ENCODE peak calls at places on chromosomes 16 and 17, in nine cellular contexts. L is body of pancreas, M is breast epithelium, K is heart left ventricle, T is sigmoid colon, W is esophagus squamous epithelium, B is esophagus muscularis mucosa, V is A549, Z is H1. U is an unnamed sample.

GRCh38 chr17:43713494-43714162 is 45.0 kb downstream of the SOST start:
- DNase-seq in L (no peak), M (no peak), K (peak; percentile 49), T (no peak), W (no peak), B (no peak), V (no peak), Z (peak; percentile 70), U (peak; percentile 30)

GRCh38 chr17:40311575-40311974 is 2.6 kb downstream of the RARA start:
- DNase-seq in L (no peak), M (peak; percentile 81), K (peak; percentile 70), T (peak; percentile 87), W (no peak), B (no peak), V (no peak), Z (no peak), U (no peak)

GRCh38 chr17:51813166-51813783 is 345.2 kb downstream of the CA10 start:
- DNase-seq in L (no peak), M (no peak), K (no peak), T (no peak), W (no peak), B (peak; percentile 68), V (no peak), Z (no peak), U (no peak)

GRCh38 chr17:15463363-15463762 is 4.1 kb downstream of the CDRT4 start:
- DNase-seq in L (peak; percentile 46), M (no peak), K (peak; percentile 46), T (peak; percentile 78), W (no peak), B (no peak), V (peak; percentile 44), Z (no peak), U (no peak)

GRCh38 chr16:6880263-6880662 is 452.4 kb upstream of the RBFOX1 start:
- DNase-seq in L (no peak), M (no peak), K (no peak), T (no peak), W (no peak), B (no peak), V (no peak), Z (no peak), U (no peak)

GRCh38 chr16:14502932-14503741 is 126.9 kb downstream of the PARN start:
- DNase-seq in L (no peak), M (no peak), K (no peak), T (no peak), W (no peak), B (peak; percentile 55), V (no peak), Z (no peak), U (no peak)

GRCh38 chr16:90015586-90016338 is 3.5 kb downstream of the DBNDD1 start:
- DNase-seq in L (no peak), M (no peak), K (no peak), T (no peak), W (no peak), B (no peak), V (no peak), Z (no peak), U (no peak)

GRCh38 chr16:10946308-10946707 is 1.9 kb downstream of the CLEC16A start:
- DNase-seq in L (peak; percentile 28), M (no peak), K (no peak), T (no peak), W (no peak), B (no peak), V (no peak), Z (no peak), U (no peak)

GRCh38 chr16:8549843-8550412 is 40.4 kb downstream of the TMEM114 start:
- DNase-seq in L (no peak), M (no peak), K (no peak), T (no peak), W (no peak), B (no peak), V (no peak), Z (no peak), U (no peak)

GRCh38 chr17:65749479-65749878 is 188.0 kb upstream of the AXIN2 start:
- DNase-seq in L (no peak), M (no peak), K (no peak), T (no peak), W (no peak), B (no peak), V (peak; percentile 55), Z (no peak), U (no peak)

GRCh38 chr17:81097943-81098308 is 63.0 kb downstream of the BAIAP2 start:
- DNase-seq in L (no peak), M (no peak), K (no peak), T (peak; percentile 83), W (no peak), B (no peak), V (peak; percentile 50), Z (no peak), U (peak; percentile 82)

GRCh38 chr17:76268991-76269981 is 4.1 kb downstream of the UBALD2 start:
- DNase-seq in L (no peak), M (no peak), K (no peak), T (no peak), W (no peak), B (no peak), V (no peak), Z (no peak), U (no peak)

GRCh38 chr17:82151106-82151957 is 53.3 kb upstream of the FASN start:
- DNase-seq in L (no peak), M (no peak), K (no peak), T (no peak), W (no peak), B (no peak), V (no peak), Z (no peak), U (no peak)

GRCh38 chr16:57786632-57787518 is 15.4 kb downstream of the KIFC3 start:
- DNase-seq in L (peak; percentile 71), M (no peak), K (peak; percentile 81), T (peak; percentile 90), W (no peak), B (no peak), V (no peak), Z (no peak), U (no peak)

GRCh38 chr17:16477255-16477654 is 14.7 kb downstream of the LRRC75A start:
- DNase-seq in L (peak; percentile 38), M (no peak), K (peak; percentile 43), T (peak; percentile 87), W (no peak), B (no peak), V (peak; percentile 69), Z (no peak), U (no peak)

GRCh38 chr16:16045879-16046278 is 96.5 kb downstream of the ABCC1 start:
- DNase-seq in L (no peak), M (no peak), K (no peak), T (no peak), W (no peak), B (no peak), V (no peak), Z (no peak), U (peak; percentile 43)
- TF ChIP-seq CTCF in L (no peak), M (no peak), K (no peak), T (no peak), W (peak; percentile 5), B (peak; percentile 23), V (no peak), Z (no peak), U (peak; percentile 13)

GRCh38 chr17:4988168-4988567 is 693 bp upstream of the CAMTA2 start:
- DNase-seq in L (no peak), M (no peak), K (no peak), T (no peak), W (no peak), B (no peak), V (no peak), Z (no peak), U (peak; percentile 75)

GRCh38 chr17:4986403-4986802 is 1.1 kb downstream of the CAMTA2 start:
- DNase-seq in L (no peak), M (no peak), K (no peak), T (peak; percentile 64), W (no peak), B (no peak), V (no peak), Z (no peak), U (no peak)

GRCh38 chr17:4986951-4987766 is at the start of gene CAMTA2:
- DNase-seq in L (peak; percentile 86), M (peak; percentile 85), K (peak; percentile 93), T (peak; percentile 95), W (no peak), B (peak; percentile 97), V (peak; percentile 87), Z (peak; percentile 93), U (peak; percentile 82)

DNA sequence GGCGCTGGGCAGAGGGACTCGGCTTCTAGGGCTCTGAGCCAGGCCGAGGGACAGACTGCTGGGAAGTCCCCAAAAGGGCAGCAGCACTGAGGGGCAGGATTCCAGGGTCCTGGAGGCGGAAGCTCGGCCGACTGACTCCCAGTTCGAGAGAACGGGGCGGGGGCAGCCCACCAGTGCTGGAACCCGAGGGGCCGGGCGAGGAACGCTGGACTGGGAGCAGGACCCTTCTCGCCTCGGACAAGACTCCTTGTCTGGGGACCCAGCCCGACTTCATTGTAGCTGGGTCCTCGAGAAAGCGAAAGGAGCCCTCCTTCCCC is 250 bp upstream of the CAMTA2 start:
- DNase-seq in L (no peak), M (no peak), K (no peak), T (no peak), W (no peak), B (no peak), V (no peak), Z (no peak), U (no peak)
- TF ChIP-seq POLR2A in L (no peak), M (no peak), K (no peak), T (peak; percentile 22), W (no peak), B (no peak), V (no peak), Z (no peak), U (no peak)

GRCh38 chr16:27781195-27781524 is 231.2 kb downstream of the KATNIP start:
- DNase-seq in L (no peak), M (no peak), K (no peak), T (peak; percentile 73), W (no peak), B (no peak), V (no peak), Z (no peak), U (no peak)

GRCh38 chr16:27780468-27781194 is 230.7 kb downstream of the KATNIP start:
- DNase-seq in L (no peak), M (no peak), K (no peak), T (no peak), W (no peak), B (no peak), V (no peak), Z (no peak), U (no peak)

GRCh38 chr16:27778926-27779570 is 229.1 kb downstream of the KATNIP start:
- DNase-seq in L (no peak), M (no peak), K (no peak), T (no peak), W (no peak), B (no peak), V (no peak), Z (no peak), U (no peak)

GRCh38 chr16:27778171-27778925 is 228.4 kb downstream of the KATNIP start:
- DNase-seq in L (no peak), M (no peak), K (no peak), T (no peak), W (no peak), B (no peak), V (no peak), Z (no peak), U (no peak)

GRCh38 chr16:27779719-27780161 is 229.8 kb downstream of the KATNIP start:
- DNase-seq in L (no peak), M (no peak), K (no peak), T (no peak), W (no peak), B (no peak), V (peak; percentile 33), Z (peak; percentile 88), U (no peak)
- TF ChIP-seq CTCF in L (no peak), M (no peak), K (no peak), T (no peak), W (peak; percentile 8), B (peak; percentile 49), V (no peak), Z (peak; percentile 70), U (no peak)

GRCh38 chr17:50345443-50346312 is at the start of gene XYLT2:
- DNase-seq in L (peak; percentile 90), M (peak; percentile 79), K (peak; percentile 89), T (peak; percentile 91), W (no peak), B (no peak), V (peak; percentile 85), Z (peak; percentile 89), U (peak; percentile 90)
- TF ChIP-seq POLR2A in L (peak; percentile 39), M (no peak), K (no peak), T (peak; percentile 44), W (no peak), B (no peak), V (peak; percentile 85), Z (peak; percentile 60), U (peak; percentile 61)